ENCODE peak calls at places on chromosome 10, in nine cellular contexts. Z is effector memory CD4-positive, alpha-beta T cell; B is left lung; R is OCI-LY7; H is AG20443; C is Panc1; X is left cardiac atrium; U is BE2C; P is stimulated activated CD4-positive, alpha-beta T cell treated with anti-CD3 and anti-CD28 coated beads, Interleukin-1b, Interleukin-23, amount 100 ng/mL, for 4 hours. V is an unnamed sample.

GRCh38 chr10:69421611-69422308 is 5.0 kb upstream of the TACR2 start:
- DNase-seq in B (peak), R (no peak), P (no peak), U (no peak), Z (no peak), X (peak), H (no peak), C (no peak), V (no peak)

GRCh38 chr10:93386496-93387369 is 95.4 kb downstream of the MYOF start:
- DNase-seq in H (peak), C (no peak), Z (no peak), P (no peak), R (no peak), U (no peak), X (peak), B (no peak), V (no peak)

GRCh38 chr10:31896972-31897384 is 31.7 kb downstream of the ARHGAP12 start:
- DNase-seq in P (no peak), C (no peak), R (no peak), U (no peak), Z (no peak), H (peak), B (no peak), X (no peak), V (peak)

GRCh38 chr10:74151879-74152722 is 1.1 kb downstream of the ADK start:
- DNase-seq in X (no peak), C (no peak), P (no peak), Z (no peak), H (no peak), U (no peak), B (no peak), R (no peak), V (no peak)

GRCh38 chr10:91082447-91082846 is 138.0 kb upstream of the PCGF5 start:
- DNase-seq in B (no peak), U (no peak), C (no peak), Z (no peak), P (no peak), X (no peak), R (no peak), H (no peak), V (no peak)

GRCh38 chr10:66931949-66932343 is 6.1 kb downstream of the LRRTM3 start:
- DNase-seq in B (no peak), P (no peak), R (no peak), C (no peak), Z (no peak), U (peak), H (no peak), X (no peak), V (no peak)

GRCh38 chr10:93968452-93969044 is 25.2 kb upstream of the PLCE1 start:
- DNase-seq in H (no peak), C (no peak), R (no peak), Z (no peak), B (no peak), P (no peak), U (no peak), X (no peak), V (no peak)

GRCh38 chr10:131947631-131948347 is 33.9 kb downstream of the BNIP3 start:
- DNase-seq in X (no peak), H (peak), B (no peak), P (no peak), R (no peak), Z (no peak), C (peak), U (no peak), V (no peak)

GRCh38 chr10:70510453-70510852 is 31.9 kb downstream of the PALD1 start:
- DNase-seq in P (no peak), X (no peak), H (no peak), Z (no peak), B (no peak), R (no peak), C (no peak), U (no peak), V (no peak)

GRCh38 chr10:70142555-70142954 is 3.9 kb downstream of the TYSND1 start:
- DNase-seq in H (no peak), C (no peak), B (no peak), X (no peak), P (no peak), R (no peak), Z (no peak), U (no peak), V (no peak)

GRCh38 chr10:6920072-6921019 is 340.3 kb upstream of the PRKCQ start:
- DNase-seq in H (peak), C (peak), B (peak), R (peak), U (peak), P (peak), Z (peak), X (peak), V (peak)

GRCh38 chr10:14429043-14429713 is 98.5 kb upstream of the FRMD4A start:
- DNase-seq in R (no peak), C (no peak), X (no peak), P (no peak), Z (no peak), H (no peak), U (no peak), B (no peak), V (no peak)

GRCh38 chr10:122263971-122264370 is 7.1 kb upstream of the BTBD16 start:
- DNase-seq in H (peak), X (no peak), U (no peak), R (no peak), P (no peak), Z (no peak), B (no peak), C (no peak), V (no peak)

GRCh38 chr10:111116211-111116610 is 39.4 kb downstream of the ADRA2A start:
- DNase-seq in R (no peak), C (no peak), H (no peak), X (no peak), P (no peak), B (no peak), Z (no peak), U (no peak), V (no peak)

GRCh38 chr10:30813872-30814471 is 184.4 kb upstream of the LYZL2 start:
- DNase-seq in U (no peak), R (no peak), Z (no peak), B (no peak), P (no peak), H (peak), X (no peak), C (no peak), V (no peak)